ENCODE peak calls at places on chromosomes 1 and 21, in five cellular contexts. S is breast epithelium, X is AG04449, P is ovary, W is psoas muscle. M is an unnamed sample.

GRCh38 chr1:94729287-94729686 is 90.9 kb upstream of the SLC44A3 start:
- DNase-seq in S (no peak), X (peak), P (no peak), W (no peak), M (no peak)

GRCh38 chr1:96968582-96969378 is 247.2 kb downstream of the PTBP2 start:
- DNase-seq in S (no peak), X (peak), P (no peak), W (no peak), M (no peak)

GRCh38 chr1:5862051-5862825 is 130.0 kb downstream of the NPHP4 start:
- DNase-seq in S (no peak), X (no peak), P (no peak), W (no peak), M (no peak)

GRCh38 chr1:193103759-193104495 is 1.3 kb downstream of the GLRX2 start:
- DNase-seq in S (no peak), X (no peak), P (no peak), W (no peak), M (no peak)

GRCh38 chr1:117599822-117600221 is 6.0 kb upstream of the TENT5C start:
- DNase-seq in S (no peak), X (no peak), P (no peak), W (peak), M (peak)

GRCh38 chr1:162094271-162094670 is 24.8 kb downstream of the NOS1AP start:
- DNase-seq in S (no peak), X (no peak), P (no peak), W (no peak), M (no peak)

GRCh38 chr21:45607922-45608295 is 35.6 kb upstream of the PCBP3 start:
- DNase-seq in S (no peak), X (no peak), P (no peak), W (no peak), M (peak)

GRCh38 chr1:1215266-1215676 is 1.3 kb upstream of the TNFRSF4 start:
- DNase-seq in S (no peak), X (no peak), P (no peak), W (no peak), M (no peak)

GRCh38 chr1:178025613-178026356 is 55.9 kb upstream of the SEC16B start:
- DNase-seq in S (no peak), X (no peak), P (no peak), W (no peak), M (no peak)

GRCh38 chr1:93980881-93981280 is 71.7 kb upstream of the GCLM start:
- DNase-seq in S (no peak), X (no peak), P (no peak), W (no peak), M (no peak)

GRCh38 chr1:91582431-91582921 is 81.8 kb downstream of the CDC7 start:
- DNase-seq in S (no peak), X (peak), P (peak), W (no peak), M (no peak)

GRCh38 chr1:81703736-81704463 is 96.8 kb upstream of the ADGRL2 start:
- DNase-seq in S (no peak), X (no peak), P (no peak), W (no peak), M (no peak)

GRCh38 chr1:243730499-243731150 is 119.4 kb downstream of the AKT3 start:
- DNase-seq in S (peak), X (no peak), P (no peak), W (peak), M (no peak)

GRCh38 chr1:18641005-18641941 is 10.6 kb downstream of the PAX7 start:
- DNase-seq in S (no peak), X (no peak), P (no peak), W (no peak), M (no peak)

GRCh38 chr21:45932922-45933502 is 48.6 kb upstream of the COL6A1 start:
- DNase-seq in S (no peak), X (no peak), P (no peak), W (peak), M (no peak)

GRCh38 chr21:8991968-8992621 is 1529.3 kb upstream of the TPTE start:
- DNase-seq in S (no peak), X (no peak), P (no peak), W (no peak), M (no peak)

GRCh38 chr1:230271396-230272035 is 154.6 kb downstream of the PGBD5 start:
- DNase-seq in S (no peak), X (no peak), P (no peak), W (no peak), M (peak)

GRCh38 chr1:24420547-24420946 is 4.9 kb downstream of the NIPAL3 start:
- DNase-seq in S (no peak), X (no peak), P (no peak), W (no peak), M (no peak)

GRCh38 chr1:211625040-211625439 is 46.1 kb upstream of the SLC30A1 start:
- DNase-seq in S (no peak), X (no peak), P (no peak), W (no peak), M (no peak)

GRCh38 chr1:12615916-12616708 is 1.9 kb downstream of the DHRS3 start:
- DNase-seq in S (no peak), X (no peak), P (no peak), W (peak), M (no peak)

GRCh38 chr1:167631386-167631941 is 1.4 kb downstream of the RCSD1 start:
- DNase-seq in S (no peak), X (no peak), P (no peak), W (no peak), M (no peak)
- H3K4me3 ChIP-seq in S (peak), X (no peak), P (no peak), W (peak), M (peak)

GRCh38 chr1:47230692-47231313 is 1.2 kb downstream of the TAL1 start:
- DNase-seq in S (no peak), X (no peak), P (no peak), W (no peak), M (no peak)

GRCh38 chr1:47229884-47230691 is 1.9 kb downstream of the TAL1 start:
- DNase-seq in S (no peak), X (no peak), P (no peak), W (no peak), M (no peak)

GRCh38 chr1:47227370-47228232 is 4.4 kb downstream of the TAL1 start:
- DNase-seq in S (no peak), X (no peak), P (no peak), W (no peak), M (no peak)

GRCh38 chr1:47229031-47229831 is 2.8 kb downstream of the TAL1 start:
- DNase-seq in S (no peak), X (no peak), P (no peak), W (no peak), M (no peak)

GRCh38 chr1:47228644-47229030 is 3.4 kb downstream of the TAL1 start:
- DNase-seq in S (no peak), X (no peak), P (no peak), W (peak), M (no peak)
- H3K4me3 ChIP-seq in S (peak), X (no peak), P (no peak), W (peak), M (peak)

DNA sequence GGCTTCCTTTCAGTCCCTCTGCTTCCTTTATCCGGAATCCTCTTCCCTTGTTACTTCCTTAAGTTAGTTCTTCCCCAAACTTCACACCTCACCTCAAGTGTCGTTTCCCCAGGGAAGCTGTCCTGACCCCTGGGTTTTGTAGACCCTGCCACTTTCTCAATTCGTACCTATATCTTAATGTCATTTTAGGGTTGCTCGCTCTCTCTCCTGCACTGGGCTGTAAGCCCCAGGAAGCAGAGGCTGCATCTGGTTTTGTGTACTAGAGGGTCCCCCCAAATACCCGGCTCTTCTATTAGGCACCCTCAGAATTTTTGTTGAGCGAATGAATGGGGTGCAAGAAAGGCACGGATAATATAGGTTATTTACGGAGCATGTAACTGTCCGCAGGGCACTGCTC is 603 bp upstream of the OPRD1 start:
- DNase-seq in S (no peak), X (no peak), P (no peak), W (no peak), M (no peak)
- H3K4me3 ChIP-seq in S (no peak), X (no peak), P (no peak), W (no peak), M (no peak)

DNA sequence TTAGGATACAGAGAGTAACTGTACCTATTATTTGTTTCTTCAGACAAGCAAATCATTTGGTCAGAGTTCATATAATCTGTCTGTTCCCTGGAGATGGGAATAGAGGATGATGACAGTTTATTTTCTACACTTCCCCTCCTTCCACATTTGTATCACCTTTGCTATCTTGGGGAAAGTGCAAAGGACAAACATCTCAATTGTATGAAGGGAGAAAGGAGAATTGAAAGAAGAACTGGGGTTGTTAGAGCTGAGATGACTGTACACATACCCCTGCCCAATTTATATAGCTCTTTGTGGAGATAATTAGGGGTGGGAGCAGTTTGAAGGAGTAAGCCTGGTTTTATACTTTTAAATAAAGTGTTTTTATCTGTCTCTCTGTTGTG is 14.0 kb downstream of the POLR3GL start:
- DNase-seq in S (no peak), X (no peak), P (no peak), W (no peak), M (no peak)
- H3K4me3 ChIP-seq in S (peak), X (peak), P (peak), W (peak), M (peak)